ENCODE peak calls at places on chromosomes 16 and 17, in four cellular contexts. One of them, this sample, is unnamed.

GRCh38 chr16:88799569-88800276 is 3.9 kb upstream of the CDT1 start:
- DNase-seq in psoas muscle: peak; percentile 38
- DNase-seq in testis: no peak
- DNase-seq in kidney epithelial cell: no peak
- DNase-seq in this sample: no peak

GRCh38 chr16:72878301-72879269 is 169.3 kb downstream of the ZFHX3 start:
- DNase-seq in testis: peak; percentile 70
- DNase-seq in psoas muscle: no peak
- DNase-seq in kidney epithelial cell: no peak
- DNase-seq in this sample: no peak

GRCh38 chr16:19589771-19590302 is 34.3 kb downstream of the VPS35L start:
- DNase-seq in psoas muscle: no peak
- DNase-seq in testis: no peak
- DNase-seq in kidney epithelial cell: no peak
- DNase-seq in this sample: no peak

GRCh38 chr16:58259995-58260394 is 34.8 kb downstream of the PRSS54 start:
- DNase-seq in testis: no peak
- DNase-seq in kidney epithelial cell: no peak
- DNase-seq in psoas muscle: no peak
- DNase-seq in this sample: no peak

GRCh38 chr17:76539631-76540271 is at the start of gene PRCD:
- DNase-seq in testis: no peak
- DNase-seq in psoas muscle: no peak
- DNase-seq in kidney epithelial cell: no peak
- DNase-seq in this sample: no peak

GRCh38 chr17:8900626-8901585 is 33.4 kb upstream of the PIK3R6 start:
- DNase-seq in psoas muscle: no peak
- DNase-seq in testis: no peak
- DNase-seq in kidney epithelial cell: no peak
- DNase-seq in this sample: no peak

GRCh38 chr17:40536731-40537171 is 28.5 kb downstream of the CCR7 start:
- DNase-seq in psoas muscle: peak; percentile 62
- DNase-seq in testis: no peak
- DNase-seq in kidney epithelial cell: no peak
- DNase-seq in this sample: no peak

GRCh38 chr17:33765871-33766270 is 472.8 kb upstream of the ASIC2 start:
- DNase-seq in kidney epithelial cell: no peak
- DNase-seq in psoas muscle: no peak
- DNase-seq in testis: no peak
- DNase-seq in this sample: no peak

GRCh38 chr16:59259074-59259963 is 525.2 kb upstream of the GOT2 start:
- DNase-seq in testis: no peak
- DNase-seq in psoas muscle: no peak
- DNase-seq in kidney epithelial cell: no peak
- DNase-seq in this sample: no peak

GRCh38 chr16:53515259-53515658 is 12.2 kb upstream of the AKTIP start:
- DNase-seq in testis: no peak
- DNase-seq in psoas muscle: no peak
- DNase-seq in kidney epithelial cell: no peak
- DNase-seq in this sample: no peak

GRCh38 chr17:48539177-48539576 is 5.7 kb downstream of the HOXB2 start:
- DNase-seq in psoas muscle: no peak
- DNase-seq in kidney epithelial cell: peak; percentile 87
- DNase-seq in testis: no peak
- DNase-seq in this sample: no peak

GRCh38 chr16:75000481-75001081 is 1.8 kb downstream of the ZNRF1 start:
- DNase-seq in kidney epithelial cell: no peak
- DNase-seq in testis: peak; percentile 40
- DNase-seq in psoas muscle: no peak
- DNase-seq in this sample: peak; percentile 23

GRCh38 chr17:77875881-77876509 is 82.5 kb upstream of the TNRC6C start:
- DNase-seq in psoas muscle: no peak
- DNase-seq in kidney epithelial cell: no peak
- DNase-seq in testis: no peak
- DNase-seq in this sample: no peak

GRCh38 chr17:40511136-40511535 is 9.7 kb upstream of the TNS4 start:
- DNase-seq in kidney epithelial cell: no peak
- DNase-seq in psoas muscle: no peak
- DNase-seq in testis: no peak
- DNase-seq in this sample: no peak

GRCh38 chr16:23975293-23975692 is 139.5 kb downstream of the PRKCB start:
- DNase-seq in kidney epithelial cell: no peak
- DNase-seq in testis: no peak
- DNase-seq in psoas muscle: no peak
- DNase-seq in this sample: no peak

GRCh38 chr17:58756246-58757161 is 850 bp downstream of the PPM1E start:
- DNase-seq in kidney epithelial cell: no peak
- DNase-seq in testis: peak; percentile 26
- DNase-seq in psoas muscle: no peak
- DNase-seq in this sample: peak; percentile 64

GRCh38 chr16:16067127-16067526 is 117.7 kb downstream of the ABCC1 start:
- DNase-seq in psoas muscle: peak; percentile 83
- DNase-seq in testis: no peak
- DNase-seq in kidney epithelial cell: no peak
- DNase-seq in this sample: no peak

GRCh38 chr17:19705771-19706770 is 10.3 kb downstream of the SLC47A2 start:
- DNase-seq in testis: peak; percentile 13
- DNase-seq in kidney epithelial cell: no peak
- DNase-seq in psoas muscle: no peak
- DNase-seq in this sample: no peak

GRCh38 chr16:69481901-69482341 is 57.5 kb downstream of the CYB5B start:
- DNase-seq in kidney epithelial cell: no peak
- DNase-seq in psoas muscle: peak; percentile 97
- DNase-seq in testis: peak; percentile 89
- DNase-seq in this sample: peak; percentile 89

GRCh38 chr17:78717431-78717980 is 64.6 kb downstream of the CYTH1 start:
- DNase-seq in psoas muscle: no peak
- DNase-seq in testis: peak; percentile 67
- DNase-seq in kidney epithelial cell: no peak
- DNase-seq in this sample: no peak

GRCh38 chr16:66752379-66752778 is 970 bp upstream of the DYNC1LI2 start:
- DNase-seq in psoas muscle: no peak
- DNase-seq in testis: no peak
- DNase-seq in kidney epithelial cell: no peak
- DNase-seq in this sample: no peak

GRCh38 chr16:23607740-23608139 is 11.6 kb upstream of the NDUFAB1 start:
- DNase-seq in testis: no peak
- DNase-seq in psoas muscle: no peak
- DNase-seq in kidney epithelial cell: no peak
- DNase-seq in this sample: no peak

GRCh38 chr16:66367968-66368891 is 1.7 kb downstream of the CDH5 start:
- DNase-seq in psoas muscle: peak; percentile 18
- DNase-seq in testis: no peak
- DNase-seq in kidney epithelial cell: no peak
- DNase-seq in this sample: no peak

GRCh38 chr17:28807925-28808641 is 34.5 kb downstream of the FAM222B start:
- DNase-seq in psoas muscle: no peak
- DNase-seq in kidney epithelial cell: no peak
- DNase-seq in testis: no peak
- DNase-seq in this sample: no peak

GRCh38 chr16:79372504-79373184 is 227.9 kb downstream of the MAF start:
- DNase-seq in kidney epithelial cell: peak; percentile 35
- DNase-seq in testis: no peak
- DNase-seq in psoas muscle: no peak
- DNase-seq in this sample: no peak

GRCh38 chr16:28146536-28146935 is 65.2 kb downstream of the XPO6 start:
- DNase-seq in psoas muscle: no peak
- DNase-seq in kidney epithelial cell: no peak
- DNase-seq in testis: no peak
- DNase-seq in this sample: no peak

GRCh38 chr17:68452724-68453290 is 4.5 kb downstream of the WIPI1 start:
- DNase-seq in kidney epithelial cell: no peak
- DNase-seq in psoas muscle: no peak
- DNase-seq in testis: no peak
- DNase-seq in this sample: no peak

GRCh38 chr17:9809409-9809808 is 12.5 kb downstream of the GSG1L2 start:
- DNase-seq in testis: peak; percentile 71
- DNase-seq in psoas muscle: no peak
- DNase-seq in kidney epithelial cell: no peak
- DNase-seq in this sample: no peak

GRCh38 chr16:2486645-2487516 is 12.0 kb downstream of the TBC1D24 start:
- DNase-seq in psoas muscle: peak; percentile 79
- DNase-seq in testis: peak; percentile 81
- DNase-seq in kidney epithelial cell: no peak
- DNase-seq in this sample: no peak

GRCh38 chr17:9928601-9929341 is 23.7 kb upstream of the RCVRN start:
- DNase-seq in psoas muscle: no peak
- DNase-seq in testis: no peak
- DNase-seq in kidney epithelial cell: peak; percentile 58
- DNase-seq in this sample: peak; percentile 19

GRCh38 chr17:2906907-2907306 is 110.7 kb downstream of the RAP1GAP2 start:
- DNase-seq in psoas muscle: no peak
- DNase-seq in kidney epithelial cell: no peak
- DNase-seq in testis: peak; percentile 58
- DNase-seq in this sample: no peak

GRCh38 chr16:86826931-86827330 is 248.6 kb downstream of the FOXL1 start:
- DNase-seq in psoas muscle: no peak
- DNase-seq in testis: no peak
- DNase-seq in kidney epithelial cell: no peak
- DNase-seq in this sample: no peak

GRCh38 chr17:73826872-73827228 is 182.6 kb upstream of the SDK2 start:
- DNase-seq in testis: no peak
- DNase-seq in kidney epithelial cell: no peak
- DNase-seq in psoas muscle: no peak
- DNase-seq in this sample: no peak

GRCh38 chr17:32658470-32659418 is 172.0 kb downstream of the CDK5R1 start:
- DNase-seq in kidney epithelial cell: no peak
- DNase-seq in psoas muscle: no peak
- DNase-seq in testis: no peak
- DNase-seq in this sample: no peak

GRCh38 chr17:75645889-75646625 is 12.8 kb downstream of the SMIM5 start:
- DNase-seq in kidney epithelial cell: peak; percentile 86
- DNase-seq in psoas muscle: no peak
- DNase-seq in testis: no peak
- DNase-seq in this sample: peak; percentile 60

GRCh38 chr17:34826332-34826731 is 134.9 kb downstream of the CCT6B start:
- DNase-seq in testis: no peak
- DNase-seq in psoas muscle: no peak
- DNase-seq in kidney epithelial cell: no peak
- DNase-seq in this sample: no peak

GRCh38 chr16:8944113-8944765 is 19.5 kb downstream of the USP7 start:
- DNase-seq in kidney epithelial cell: no peak
- DNase-seq in testis: no peak
- DNase-seq in psoas muscle: no peak
- DNase-seq in this sample: no peak

GRCh38 chr17:14389656-14390055 is 88.8 kb downstream of the HS3ST3B1 start:
- DNase-seq in testis: no peak
- DNase-seq in psoas muscle: no peak
- DNase-seq in kidney epithelial cell: no peak
- DNase-seq in this sample: no peak
- H3K36me3 ChIP-seq in testis: no peaks in the 10 kb centered on the region
- H3K36me3 ChIP-seq in psoas muscle: no peaks in the 10 kb centered on the region
- H3K36me3 ChIP-seq in kidney epithelial cell: no peaks in the 10 kb centered on the region
- H3K36me3 ChIP-seq in this sample: no peaks in the 10 kb centered on the region

GRCh38 chr17:42659079-42659931 is at the start of gene TUBG2:
- DNase-seq in kidney epithelial cell: no peak
- DNase-seq in psoas muscle: peak; percentile 91
- DNase-seq in testis: peak; percentile 90
- DNase-seq in this sample: peak; percentile 94
- TF ChIP-seq CTCF in kidney epithelial cell: no peak
- TF ChIP-seq CTCF in psoas muscle: no peak
- TF ChIP-seq CTCF in testis: no peak
- TF ChIP-seq CTCF in this sample: no peak

GRCh38 chr17:17882182-17882581 is 45.4 kb upstream of the SREBF1 start:
- DNase-seq in psoas muscle: no peak
- DNase-seq in testis: no peak
- DNase-seq in kidney epithelial cell: no peak
- DNase-seq in this sample: no peak

GRCh38 chr17:17883801-17884200 is 47.0 kb upstream of the SREBF1 start:
- DNase-seq in kidney epithelial cell: no peak
- DNase-seq in testis: no peak
- DNase-seq in psoas muscle: no peak
- DNase-seq in this sample: no peak

GRCh38 chr17:17876959-17877547 is 40.3 kb upstream of the SREBF1 start:
- DNase-seq in testis: peak; percentile 39
- DNase-seq in psoas muscle: no peak
- DNase-seq in kidney epithelial cell: no peak
- DNase-seq in this sample: peak; percentile 41

GRCh38 chr17:17877548-17878358 is 41.0 kb upstream of the SREBF1 start:
- DNase-seq in kidney epithelial cell: no peak
- DNase-seq in psoas muscle: peak; percentile 84
- DNase-seq in testis: peak; percentile 77
- DNase-seq in this sample: peak; percentile 85

DNA sequence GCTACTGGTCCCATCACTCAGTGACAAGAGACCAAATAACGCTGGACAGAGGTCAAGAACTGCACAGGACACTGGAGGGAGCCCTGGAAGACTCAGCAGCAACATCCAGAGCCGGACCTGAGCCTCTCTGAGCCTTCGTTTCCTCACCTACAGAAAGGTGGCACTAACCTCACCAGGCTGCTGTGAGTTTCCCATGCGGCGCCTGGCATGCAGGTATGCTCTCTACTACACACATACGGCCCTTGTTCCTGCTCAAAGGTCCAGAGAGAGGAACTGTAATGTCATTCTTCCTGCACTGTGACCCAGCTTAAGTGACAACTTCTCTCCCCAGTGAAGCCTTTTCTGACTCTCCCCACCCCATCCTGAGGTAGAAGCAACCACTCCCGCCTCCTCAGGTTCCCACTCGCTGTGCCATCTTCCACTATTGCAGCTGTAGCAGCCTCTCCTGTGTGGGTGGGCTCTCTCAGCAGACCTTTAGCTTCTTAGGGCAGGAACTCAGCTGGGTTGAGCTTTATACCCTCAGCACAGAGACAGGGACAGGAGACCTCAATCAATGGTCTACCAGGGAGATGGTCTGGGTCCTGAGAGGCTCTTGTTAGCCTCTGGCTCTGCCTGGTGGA is 43.9 kb upstream of the SREBF1 start:
- DNase-seq in testis: no peak
- DNase-seq in kidney epithelial cell: no peak
- DNase-seq in psoas muscle: no peak
- DNase-seq in this sample: no peak
- H3K36me3 ChIP-seq in testis: no peaks in the 10 kb centered on the region
- H3K36me3 ChIP-seq in kidney epithelial cell: peaks cover 2% of the 10 kb centered on the region
- H3K36me3 ChIP-seq in psoas muscle: no peaks in the 10 kb centered on the region
- H3K36me3 ChIP-seq in this sample: peaks cover 82% of the 10 kb centered on the region

GRCh38 chr16:80803341-80804060 is 897 bp downstream of the CDYL2 start:
- DNase-seq in psoas muscle: peak; percentile 51
- DNase-seq in testis: peak; percentile 43
- DNase-seq in kidney epithelial cell: no peak
- DNase-seq in this sample: peak; percentile 25
- TF ChIP-seq CTCF in psoas muscle: no peak
- TF ChIP-seq CTCF in testis: peak; percentile 15
- TF ChIP-seq CTCF in kidney epithelial cell: peak; percentile 81
- TF ChIP-seq CTCF in this sample: peak; percentile 20

GRCh38 chr17:65762973-65763372 is 201.5 kb upstream of the AXIN2 start:
- DNase-seq in psoas muscle: no peak
- DNase-seq in kidney epithelial cell: no peak
- DNase-seq in testis: no peak
- DNase-seq in this sample: no peak
- H3K36me3 ChIP-seq in psoas muscle: no peaks in the 10 kb centered on the region
- H3K36me3 ChIP-seq in kidney epithelial cell: no peaks in the 10 kb centered on the region
- H3K36me3 ChIP-seq in testis: no peaks in the 10 kb centered on the region
- H3K36me3 ChIP-seq in this sample: no peaks in the 10 kb centered on the region